ENCODE peak calls at places on chromosomes 13 and 19, in seven cellular contexts. U is body of pancreas, N is neural crest cell, A is tibial nerve, J is astrocyte of the cerebellum, M is WTC11, F is brain microvascular endothelial cell. V is an unnamed sample.
A peak's percentile ranks its signal among the peaks of the same experiment; 100 is the strongest.

GRCh38 chr13:80339841-80340642 is 884 bp downstream of the SPRY2 start:
- DNase-seq in U (peak; percentile 61), N (peak; percentile 32), A (peak; percentile 36), J (no peak), M (peak; percentile 30), F (peak; percentile 23), V (no peak)

GRCh38 chr13:94537740-94538630 is 58.0 kb downstream of the TGDS start:
- DNase-seq in U (no peak), N (no peak), A (no peak), J (no peak), M (no peak), F (no peak), V (no peak)

GRCh38 chr19:8305798-8306197 is 2.4 kb downstream of the CD320 start:
- DNase-seq in U (no peak), N (no peak), A (peak; percentile 1), J (no peak), M (peak; percentile 5), F (no peak), V (no peak)

GRCh38 chr19:58009666-58010301 is 7.2 kb upstream of the ZNF606 start:
- DNase-seq in U (peak; percentile 84), N (no peak), A (peak; percentile 61), J (peak; percentile 12), M (peak; percentile 95), F (peak; percentile 90), V (peak; percentile 44)

GRCh38 chr19:54921082-54921481 is 15.1 kb downstream of the NCR1 start:
- DNase-seq in U (no peak), N (no peak), A (no peak), J (no peak), M (no peak), F (no peak), V (no peak)

GRCh38 chr13:26681036-26681435 is 79.5 kb downstream of the GPR12 start:
- DNase-seq in U (no peak), N (no peak), A (no peak), J (no peak), M (no peak), F (no peak), V (no peak)

GRCh38 chr19:47725759-47726401 is 12.7 kb downstream of the EHD2 start:
- DNase-seq in U (no peak), N (no peak), A (no peak), J (no peak), M (no peak), F (no peak), V (no peak)

GRCh38 chr13:95315752-95316151 is 14.5 kb upstream of the ABCC4 start:
- DNase-seq in U (no peak), N (no peak), A (no peak), J (no peak), M (no peak), F (no peak), V (no peak)

GRCh38 chr19:12379732-12380443 is 14.4 kb upstream of the ZNF442 start:
- DNase-seq in U (no peak), N (no peak), A (no peak), J (no peak), M (no peak), F (no peak), V (no peak)

GRCh38 chr19:11624064-11624463 is 26.8 kb downstream of the ZNF627 start:
- DNase-seq in U (no peak), N (no peak), A (no peak), J (peak; percentile 24), M (no peak), F (peak; percentile 5), V (no peak)

GRCh38 chr19:43229315-43229714 is 23.9 kb upstream of the PSG4 start:
- DNase-seq in U (no peak), N (no peak), A (no peak), J (no peak), M (no peak), F (peak; percentile 25), V (no peak)

GRCh38 chr13:53189162-53189561 is 160.5 kb downstream of the OLFM4 start:
- DNase-seq in U (no peak), N (no peak), A (no peak), J (no peak), M (no peak), F (no peak), V (no peak)

GRCh38 chr13:60164490-60164889 is 762 bp upstream of the DIAPH3 start:
- DNase-seq in U (no peak), N (no peak), A (no peak), J (no peak), M (no peak), F (no peak), V (no peak)

GRCh38 chr19:13094771-13095392 is 7.8 kb downstream of the LYL1 start:
- DNase-seq in U (no peak), N (no peak), A (no peak), J (no peak), M (peak; percentile 45), F (no peak), V (no peak)

GRCh38 chr19:4575978-4576933 is 16.8 kb upstream of the SEMA6B start:
- DNase-seq in U (peak; percentile 72), N (peak; percentile 88), A (peak; percentile 78), J (no peak), M (peak; percentile 89), F (peak; percentile 66), V (no peak)

GRCh38 chr13:40920826-40921225 is 98.3 kb downstream of the ELF1 start:
- DNase-seq in U (no peak), N (no peak), A (no peak), J (no peak), M (no peak), F (no peak), V (no peak)

GRCh38 chr19:46618670-46619231 is 6.1 kb downstream of the PTGIR start:
- DNase-seq in U (peak; percentile 81), N (no peak), A (no peak), J (no peak), M (no peak), F (no peak), V (no peak)

DNA sequence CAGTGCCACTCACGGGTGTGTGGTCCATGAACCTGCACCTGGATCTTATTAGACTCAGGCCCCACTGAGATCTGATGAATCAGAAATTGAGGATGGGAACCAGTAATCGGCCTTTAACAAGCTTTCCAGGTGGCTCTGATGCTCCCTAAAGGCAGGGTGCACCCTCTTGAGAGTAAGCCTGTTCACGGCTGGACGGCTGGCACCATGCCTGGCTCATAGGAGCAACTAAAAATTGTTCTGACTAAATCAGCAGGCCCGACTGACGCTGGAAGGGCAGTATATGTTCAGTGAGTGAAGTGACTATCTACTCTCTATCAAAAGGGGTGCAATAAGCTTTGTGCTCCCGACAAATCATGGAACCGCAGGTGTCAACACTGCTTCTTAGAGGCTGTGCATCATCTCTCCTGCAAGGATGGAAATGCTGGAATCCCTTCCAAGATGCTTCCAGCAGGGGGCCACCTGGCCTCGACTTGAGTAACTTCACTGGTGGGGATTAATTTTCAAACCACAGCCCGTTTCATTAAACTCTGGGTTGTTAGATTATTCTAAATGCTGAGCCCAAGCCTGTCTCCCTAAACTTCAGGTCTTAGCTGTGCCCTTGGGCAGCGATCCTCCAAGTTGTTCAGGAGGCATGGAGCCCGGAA is 28.4 kb downstream of the TMTC4 start:
- DNase-seq in U (peak; percentile 38), N (peak; percentile 17), A (no peak), J (peak; percentile 26), M (peak; percentile 55), F (peak; percentile 49), V (no peak)
- TF ChIP-seq CTCF in U (peak; percentile 24), N (peak; percentile 64), A (no peak), J (peak; percentile 69), M (no peak), F (peak; percentile 82), V (peak; percentile 35)

GRCh38 chr13:97692628-97693027 is 258.7 kb downstream of the RAP2A start:
- DNase-seq in U (no peak), N (no peak), A (no peak), J (no peak), M (no peak), F (no peak), V (no peak)
- TF ChIP-seq CTCF in U (no peak), N (no peak), A (no peak), J (no peak), M (no peak), F (no peak), V (no peak)

GRCh38 chr19:15475169-15475568 is 4.1 kb downstream of the PGLYRP2 start:
- DNase-seq in U (no peak), N (no peak), A (no peak), J (no peak), M (no peak), F (no peak), V (no peak)

GRCh38 chr19:15475611-15476010 is 3.7 kb downstream of the PGLYRP2 start:
- DNase-seq in U (no peak), N (no peak), A (no peak), J (no peak), M (no peak), F (no peak), V (no peak)

GRCh38 chr19:15476334-15476733 is 3.0 kb downstream of the PGLYRP2 start:
- DNase-seq in U (no peak), N (no peak), A (no peak), J (no peak), M (no peak), F (no peak), V (no peak)

GRCh38 chr19:15479391-15480345 is at the start of gene PGLYRP2:
- DNase-seq in U (peak; percentile 46), N (no peak), A (no peak), J (no peak), M (peak; percentile 33), F (no peak), V (no peak)
- TF ChIP-seq CTCF in U (peak; percentile 42), N (no peak), A (no peak), J (no peak), M (no peak), F (no peak), V (no peak)

GRCh38 chr13:30807392-30807791 is 72.0 kb downstream of the ALOX5AP start:
- DNase-seq in U (no peak), N (no peak), A (no peak), J (no peak), M (no peak), F (no peak), V (no peak)

GRCh38 chr13:30810261-30810701 is 74.9 kb downstream of the ALOX5AP start:
- DNase-seq in U (peak; percentile 63), N (no peak), A (no peak), J (no peak), M (no peak), F (no peak), V (no peak)

GRCh38 chr13:30809787-30810186 is 74.4 kb downstream of the ALOX5AP start:
- DNase-seq in U (no peak), N (no peak), A (no peak), J (no peak), M (no peak), F (no peak), V (no peak)

GRCh38 chr13:30806784-30807183 is 71.4 kb downstream of the ALOX5AP start:
- DNase-seq in U (no peak), N (no peak), A (no peak), J (no peak), M (no peak), F (peak; percentile 64), V (peak; percentile 14)

GRCh38 chr13:30808600-30808999 is 73.3 kb downstream of the ALOX5AP start:
- DNase-seq in U (no peak), N (no peak), A (no peak), J (no peak), M (no peak), F (no peak), V (no peak)
- TF ChIP-seq CTCF in U (no peak), N (no peak), A (no peak), J (no peak), M (no peak), F (peak; percentile 18), V (no peak)

GRCh38 chr19:50897612-50898011 is 13.6 kb downstream of the KLK4 start:
- DNase-seq in U (no peak), N (no peak), A (no peak), J (no peak), M (no peak), F (no peak), V (no peak)
- TF ChIP-seq CTCF in U (no peak), N (no peak), A (no peak), J (no peak), M (no peak), F (no peak), V (no peak)

GRCh38 chr13:93480553-93481106 is 254.0 kb downstream of the GPC6 start:
- DNase-seq in U (no peak), N (no peak), A (no peak), J (no peak), M (no peak), F (no peak), V (no peak)
- TF ChIP-seq CTCF in U (no peak), N (no peak), A (no peak), J (no peak), M (no peak), F (no peak), V (no peak)